ENCODE peak calls at places on chromosomes 12 and 14, in six cellular contexts. X is stomach, B is heart right ventricle, Z is A549, O is astrocyte of the cerebellum, R is progenitor cell of endocrine pancreas. W is an unnamed sample.

GRCh38 chr12:18171571-18171970 is 81.6 kb upstream of the RERGL start:
- DNase-seq in X (no peak), B (no peak), Z (no peak), O (no peak), R (no peak), W (no peak)

GRCh38 chr12:117041798-117042170 is 57.4 kb downstream of the TESC start:
- DNase-seq in X (no peak), B (no peak), Z (no peak), O (no peak), R (no peak), W (no peak)

GRCh38 chr14:99803106-99803437 is 9.9 kb downstream of the EML1 start:
- DNase-seq in X (no peak), B (no peak), Z (no peak), O (no peak), R (no peak), W (no peak)

GRCh38 chr14:102211240-102211639 is 71.5 kb downstream of the WDR20 start:
- DNase-seq in X (no peak), B (no peak), Z (no peak), O (no peak), R (no peak), W (no peak)

GRCh38 chr12:52204095-52204930 is 12.5 kb upstream of the KRT80 start:
- DNase-seq in X (no peak), B (no peak), Z (no peak), O (no peak), R (no peak), W (no peak)

GRCh38 chr12:122021822-122022392 is at the start of gene BCL7A:
- DNase-seq in X (peak; percentile 70), B (peak; percentile 64), Z (peak; percentile 85), O (peak; percentile 34), R (peak; percentile 56), W (no peak)

GRCh38 chr14:34604990-34605389 is 25.0 kb downstream of the SNX6 start:
- DNase-seq in X (no peak), B (no peak), Z (peak; percentile 55), O (no peak), R (no peak), W (no peak)

GRCh38 chr12:86137936-86138335 is 118.3 kb downstream of the MGAT4C start:
- DNase-seq in X (no peak), B (no peak), Z (peak; percentile 36), O (peak; percentile 9), R (no peak), W (no peak)

GRCh38 chr14:95535226-95536021 is 574 bp downstream of the GLRX5 start:
- DNase-seq in X (no peak), B (no peak), Z (no peak), O (no peak), R (no peak), W (no peak)

DNA sequence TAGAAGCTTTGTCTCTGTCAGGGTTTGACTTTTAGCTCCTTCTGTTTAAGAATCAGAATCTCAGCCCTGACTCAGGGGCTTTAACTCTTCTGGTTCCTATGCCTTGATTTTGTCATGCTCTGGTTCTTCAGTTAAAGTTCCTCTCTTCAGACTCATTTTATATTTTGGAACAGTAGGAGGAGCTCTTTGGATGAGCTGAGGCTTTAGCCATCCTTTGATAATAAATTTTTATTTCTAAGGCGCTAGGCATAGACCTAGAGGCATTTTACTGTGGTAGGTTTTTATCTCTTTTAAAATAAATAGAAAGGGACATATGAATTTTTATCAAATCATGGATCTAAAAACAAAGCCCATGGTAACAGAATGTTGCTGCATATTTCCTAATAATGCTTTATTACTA is 51.7 kb downstream of the ATP23 start:
- DNase-seq in X (no peak), B (no peak), Z (no peak), O (no peak), R (no peak), W (no peak)
- TF ChIP-seq CTCF in X (no peak), B (no peak), Z (peak; percentile 46), O (no peak), R (no peak), W (peak; percentile 12)

GRCh38 chr14:36524874-36525745 is 5.1 kb upstream of the NKX2-1 start:
- DNase-seq in X (no peak), B (no peak), Z (peak; percentile 78), O (no peak), R (peak; percentile 67), W (no peak)
- TF ChIP-seq CTCF in X (no peak), B (no peak), Z (peak; percentile 60), O (peak; percentile 33), R (peak; percentile 82), W (peak; percentile 90)

DNA sequence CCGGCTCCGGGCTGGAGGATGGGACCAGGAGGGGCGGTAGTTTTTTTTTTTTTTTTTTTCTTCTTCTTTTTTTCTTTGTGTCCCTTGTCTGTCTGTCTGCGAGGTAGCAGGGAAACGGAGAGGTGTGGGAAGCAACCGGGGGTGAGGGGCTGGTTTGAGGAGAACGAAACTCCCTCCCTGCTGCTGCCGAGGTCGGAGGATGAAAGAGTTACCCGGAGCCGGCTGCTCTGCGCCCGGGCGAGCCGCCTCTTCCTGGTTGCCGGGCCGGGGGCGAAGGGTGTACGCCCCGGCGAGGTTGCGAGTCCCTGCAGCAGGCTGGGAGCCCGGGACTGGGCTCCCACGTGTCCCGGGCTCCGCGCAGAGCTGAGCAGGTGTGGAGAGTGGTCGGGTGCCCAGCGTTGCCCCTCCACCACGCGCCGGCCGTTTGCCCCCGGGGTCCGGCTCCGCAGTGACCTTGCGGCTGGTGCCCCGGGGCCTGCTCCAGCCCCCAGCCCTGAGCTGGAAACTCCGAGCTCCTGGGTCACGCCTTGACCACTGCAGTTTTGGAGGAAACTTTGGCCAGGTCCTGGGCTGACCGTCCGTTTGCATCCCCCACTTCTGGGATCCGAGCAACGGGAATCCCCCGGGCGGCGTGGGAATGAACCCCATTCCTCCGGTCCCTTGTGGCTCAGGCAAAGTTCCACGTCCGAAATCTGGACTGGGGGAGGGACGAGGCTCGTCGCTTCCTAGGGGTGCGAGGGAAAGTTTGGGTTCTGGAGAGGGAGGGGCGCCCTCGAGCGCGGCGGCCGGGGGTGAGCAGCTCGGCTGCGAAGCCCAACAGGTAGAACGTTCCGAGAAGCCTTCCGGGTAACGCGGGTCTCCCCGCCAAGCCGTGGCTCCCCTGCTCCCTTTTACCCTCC is 1.2 kb downstream of the CHST11 start:
- DNase-seq in X (peak; percentile 41), B (peak; percentile 15), Z (peak; percentile 27), O (no peak), R (peak; percentile 19), W (peak; percentile 73)
- TF ChIP-seq CTCF in X (no peak), B (no peak), Z (peak; percentile 7), O (no peak), R (no peak), W (no peak)

DNA sequence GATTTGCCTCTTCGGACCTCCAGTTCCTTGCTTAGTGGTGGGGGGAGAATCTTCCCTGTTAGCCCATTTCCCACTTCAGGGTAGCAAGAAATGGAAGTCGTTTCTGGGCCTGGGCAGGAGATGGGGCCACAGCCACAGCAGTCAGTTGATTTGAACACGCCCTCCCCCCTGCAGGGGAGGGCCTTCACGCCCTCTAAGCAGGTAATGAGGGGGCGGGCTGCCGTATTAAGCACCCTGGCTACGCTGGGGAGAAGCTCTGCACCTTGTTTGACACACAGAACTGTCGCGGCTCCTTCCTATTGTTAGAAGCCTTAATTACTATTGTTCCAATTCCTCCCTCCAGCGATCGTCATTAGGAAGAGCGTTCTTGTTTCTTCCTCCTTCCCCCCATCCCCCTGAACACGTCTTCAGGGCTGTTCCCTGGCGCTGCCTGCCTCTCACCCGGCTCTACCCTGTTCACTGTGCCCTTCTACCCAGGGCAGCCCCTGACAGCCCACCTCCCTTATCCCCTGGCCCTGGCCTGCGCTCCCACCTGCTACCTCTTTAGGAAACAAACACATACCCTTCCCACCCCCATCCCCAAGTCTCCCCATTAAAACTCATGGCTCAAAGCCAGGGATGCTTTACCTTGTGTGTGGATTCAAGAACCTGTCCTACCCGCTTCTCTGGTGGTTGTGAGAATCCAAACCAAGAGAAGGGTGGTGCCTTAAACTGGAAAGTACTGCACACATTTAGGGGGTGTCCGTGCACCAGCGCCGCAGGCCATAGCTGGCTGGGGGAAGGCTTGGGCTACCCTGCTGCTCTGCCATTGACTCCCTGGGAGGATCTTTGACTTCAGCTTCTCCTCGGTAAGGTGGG is 137.6 kb downstream of the TSPAN9 start:
- DNase-seq in X (no peak), B (no peak), Z (no peak), O (no peak), R (no peak), W (no peak)
- TF ChIP-seq CTCF in X (no peak), B (no peak), Z (no peak), O (no peak), R (no peak), W (no peak)

GRCh38 chr12:6620137-6620884 is 13.1 kb upstream of the CHD4 start:
- DNase-seq in X (no peak), B (no peak), Z (no peak), O (no peak), R (peak; percentile 85), W (no peak)
- TF ChIP-seq CTCF in X (no peak), B (peak; percentile 24), Z (no peak), O (peak; percentile 57), R (peak; percentile 96), W (peak; percentile 73)

DNA sequence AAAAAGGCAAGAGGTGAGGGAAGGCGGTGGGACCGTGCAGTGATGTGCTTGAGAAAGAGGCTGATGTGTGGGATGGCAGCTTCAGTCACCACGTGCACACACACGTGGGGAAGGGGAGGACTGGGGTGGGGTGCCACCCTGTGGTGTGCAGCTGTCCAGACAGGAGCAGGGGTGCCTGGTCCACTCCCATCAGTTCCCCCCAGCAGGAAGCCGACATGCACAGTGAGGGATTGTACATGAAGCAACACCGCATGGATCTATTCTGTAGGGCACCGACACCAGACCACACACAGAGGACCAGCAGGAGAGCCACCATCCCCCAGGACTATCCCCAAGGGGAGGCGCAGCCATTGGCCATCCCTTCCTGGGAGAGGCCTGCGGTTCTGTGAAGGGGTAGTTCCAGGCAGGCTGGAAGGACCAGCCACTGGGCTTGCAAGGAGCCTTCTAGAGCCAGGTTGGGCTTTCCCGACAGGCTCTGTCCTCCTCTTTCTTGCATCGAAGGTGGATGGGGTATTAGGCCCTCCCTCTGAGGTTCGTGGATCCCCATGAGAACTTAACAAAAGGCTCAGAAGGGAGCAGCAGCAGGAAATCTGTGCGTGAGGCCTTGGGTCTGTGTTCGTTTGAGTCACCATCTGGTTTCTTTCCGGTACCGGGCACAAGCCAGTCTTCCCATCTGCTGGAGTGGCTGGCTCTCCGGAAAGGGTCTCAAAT is 59.7 kb downstream of the PLEKHG3 start:
- DNase-seq in X (no peak), B (no peak), Z (peak; percentile 65), O (no peak), R (no peak), W (no peak)
- TF ChIP-seq CTCF in X (no peak), B (no peak), Z (peak; percentile 21), O (no peak), R (no peak), W (no peak)

DNA sequence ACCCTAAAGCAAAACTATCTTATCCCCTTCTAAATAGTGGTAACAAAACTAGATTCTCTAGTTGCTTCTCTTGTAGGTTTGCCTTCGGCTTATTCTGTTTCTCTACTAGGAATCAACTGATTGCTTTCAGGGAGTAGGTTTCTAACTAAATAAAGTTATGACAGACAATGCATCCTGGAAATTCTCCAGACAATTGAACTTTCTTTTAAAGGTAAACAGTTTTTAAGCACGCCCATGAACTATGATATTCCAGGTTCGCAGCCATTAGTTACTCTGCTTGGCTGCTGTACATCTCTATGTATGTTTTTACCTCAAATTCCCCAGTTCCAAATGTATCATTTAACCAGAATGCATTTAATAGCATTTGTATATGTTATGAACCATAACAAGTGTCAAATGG is 23.9 kb downstream of the EIF2S3B start:
- DNase-seq in X (no peak), B (no peak), Z (no peak), O (no peak), R (no peak), W (no peak)
- TF ChIP-seq CTCF in X (no peak), B (no peak), Z (no peak), O (no peak), R (no peak), W (no peak)

GRCh38 chr14:43795600-43796228 is 711.4 kb downstream of the FSCB start:
- DNase-seq in X (no peak), B (no peak), Z (peak; percentile 25), O (no peak), R (no peak), W (no peak)
- TF ChIP-seq CTCF in X (no peak), B (no peak), Z (no peak), O (peak; percentile 17), R (peak; percentile 68), W (peak; percentile 77)